ENCODE peak calls at places on chromosomes 5 and 9, in five cellular contexts. One of them, this sample, is unnamed.

GRCh38 chr9:14246951-14247350 is 67.0 kb downstream of the NFIB start:
- DNase-seq in LHCN-M2: no peak
- DNase-seq in fibroblast of pulmonary artery: no peak
- DNase-seq in stimulated activated CD8-positive, alpha-beta memory T cell treated with anti-CD3 and anti-CD28 coated beads, Interleukin-4, amount 100 ng/mL, for 24 hours: no peak
- DNase-seq in Calu3: no peak
- DNase-seq in this sample: no peak

GRCh38 chr5:52767766-52768480 is 19.8 kb upstream of the ITGA1 start:
- DNase-seq in fibroblast of pulmonary artery: no peak
- DNase-seq in LHCN-M2: no peak
- DNase-seq in Calu3: no peak
- DNase-seq in stimulated activated CD8-positive, alpha-beta memory T cell treated with anti-CD3 and anti-CD28 coated beads, Interleukin-4, amount 100 ng/mL, for 24 hours: no peak
- DNase-seq in this sample: no peak

GRCh38 chr9:121499427-121500164 is at the start of gene GGTA1:
- DNase-seq in LHCN-M2: peak
- DNase-seq in fibroblast of pulmonary artery: peak
- DNase-seq in Calu3: peak
- DNase-seq in stimulated activated CD8-positive, alpha-beta memory T cell treated with anti-CD3 and anti-CD28 coated beads, Interleukin-4, amount 100 ng/mL, for 24 hours: no peak
- DNase-seq in this sample: peak

GRCh38 chr9:137008312-137008711 is 11.9 kb upstream of the CLIC3 start:
- DNase-seq in fibroblast of pulmonary artery: no peak
- DNase-seq in stimulated activated CD8-positive, alpha-beta memory T cell treated with anti-CD3 and anti-CD28 coated beads, Interleukin-4, amount 100 ng/mL, for 24 hours: no peak
- DNase-seq in LHCN-M2: no peak
- DNase-seq in Calu3: no peak
- DNase-seq in this sample: no peak

GRCh38 chr5:62732677-62733121 is 154.1 kb downstream of the LRRC70 start:
- DNase-seq in stimulated activated CD8-positive, alpha-beta memory T cell treated with anti-CD3 and anti-CD28 coated beads, Interleukin-4, amount 100 ng/mL, for 24 hours: no peak
- DNase-seq in LHCN-M2: peak
- DNase-seq in fibroblast of pulmonary artery: peak
- DNase-seq in Calu3: no peak
- DNase-seq in this sample: no peak

GRCh38 chr5:107736608-107737007 is 65.9 kb upstream of the EFNA5 start:
- DNase-seq in LHCN-M2: peak
- DNase-seq in Calu3: no peak
- DNase-seq in stimulated activated CD8-positive, alpha-beta memory T cell treated with anti-CD3 and anti-CD28 coated beads, Interleukin-4, amount 100 ng/mL, for 24 hours: no peak
- DNase-seq in fibroblast of pulmonary artery: no peak
- DNase-seq in this sample: no peak

GRCh38 chr9:6471231-6471630 is 58.2 kb downstream of the UHRF2 start:
- DNase-seq in LHCN-M2: no peak
- DNase-seq in stimulated activated CD8-positive, alpha-beta memory T cell treated with anti-CD3 and anti-CD28 coated beads, Interleukin-4, amount 100 ng/mL, for 24 hours: no peak
- DNase-seq in fibroblast of pulmonary artery: no peak
- DNase-seq in Calu3: no peak
- DNase-seq in this sample: no peak

GRCh38 chr5:149228610-149229297 is 42.9 kb upstream of the AFAP1L1 start:
- DNase-seq in fibroblast of pulmonary artery: peak
- DNase-seq in stimulated activated CD8-positive, alpha-beta memory T cell treated with anti-CD3 and anti-CD28 coated beads, Interleukin-4, amount 100 ng/mL, for 24 hours: no peak
- DNase-seq in LHCN-M2: peak
- DNase-seq in Calu3: peak
- DNase-seq in this sample: peak

GRCh38 chr5:74595143-74595915 is 45.2 kb downstream of the ENC1 start:
- DNase-seq in stimulated activated CD8-positive, alpha-beta memory T cell treated with anti-CD3 and anti-CD28 coated beads, Interleukin-4, amount 100 ng/mL, for 24 hours: no peak
- DNase-seq in LHCN-M2: peak
- DNase-seq in fibroblast of pulmonary artery: peak
- DNase-seq in Calu3: peak
- DNase-seq in this sample: peak

GRCh38 chr9:16236326-16236725 is 634.1 kb downstream of the BNC2 start:
- DNase-seq in fibroblast of pulmonary artery: peak
- DNase-seq in Calu3: no peak
- DNase-seq in LHCN-M2: peak
- DNase-seq in stimulated activated CD8-positive, alpha-beta memory T cell treated with anti-CD3 and anti-CD28 coated beads, Interleukin-4, amount 100 ng/mL, for 24 hours: no peak
- DNase-seq in this sample: no peak

GRCh38 chr9:87950296-87950695 is 24.0 kb downstream of the CDK20 start:
- DNase-seq in Calu3: no peak
- DNase-seq in fibroblast of pulmonary artery: no peak
- DNase-seq in LHCN-M2: no peak
- DNase-seq in stimulated activated CD8-positive, alpha-beta memory T cell treated with anti-CD3 and anti-CD28 coated beads, Interleukin-4, amount 100 ng/mL, for 24 hours: no peak
- DNase-seq in this sample: no peak

GRCh38 chr5:79181419-79182022 is 54.4 kb upstream of the JMY start:
- DNase-seq in stimulated activated CD8-positive, alpha-beta memory T cell treated with anti-CD3 and anti-CD28 coated beads, Interleukin-4, amount 100 ng/mL, for 24 hours: no peak
- DNase-seq in fibroblast of pulmonary artery: peak
- DNase-seq in LHCN-M2: no peak
- DNase-seq in Calu3: no peak
- DNase-seq in this sample: no peak

GRCh38 chr5:125181955-125182354 is 435.5 kb upstream of the ZNF608 start:
- DNase-seq in fibroblast of pulmonary artery: no peak
- DNase-seq in stimulated activated CD8-positive, alpha-beta memory T cell treated with anti-CD3 and anti-CD28 coated beads, Interleukin-4, amount 100 ng/mL, for 24 hours: no peak
- DNase-seq in Calu3: no peak
- DNase-seq in LHCN-M2: no peak
- DNase-seq in this sample: no peak

GRCh38 chr9:136617746-136618577 is 44.8 kb upstream of the EGFL7 start:
- DNase-seq in Calu3: no peak
- DNase-seq in LHCN-M2: no peak
- DNase-seq in stimulated activated CD8-positive, alpha-beta memory T cell treated with anti-CD3 and anti-CD28 coated beads, Interleukin-4, amount 100 ng/mL, for 24 hours: no peak
- DNase-seq in fibroblast of pulmonary artery: no peak
- DNase-seq in this sample: no peak

GRCh38 chr5:157475432-157475831 is 15.4 kb downstream of the NIPAL4 start:
- DNase-seq in Calu3: no peak
- DNase-seq in stimulated activated CD8-positive, alpha-beta memory T cell treated with anti-CD3 and anti-CD28 coated beads, Interleukin-4, amount 100 ng/mL, for 24 hours: no peak
- DNase-seq in LHCN-M2: no peak
- DNase-seq in fibroblast of pulmonary artery: no peak
- DNase-seq in this sample: no peak

GRCh38 chr9:81022177-81022576 is 667.2 kb downstream of the TLE1 start:
- DNase-seq in Calu3: no peak
- DNase-seq in LHCN-M2: peak
- DNase-seq in stimulated activated CD8-positive, alpha-beta memory T cell treated with anti-CD3 and anti-CD28 coated beads, Interleukin-4, amount 100 ng/mL, for 24 hours: no peak
- DNase-seq in fibroblast of pulmonary artery: no peak
- DNase-seq in this sample: no peak

GRCh38 chr9:73866451-73866850 is 630.7 kb upstream of the RORB start:
- DNase-seq in LHCN-M2: no peak
- DNase-seq in stimulated activated CD8-positive, alpha-beta memory T cell treated with anti-CD3 and anti-CD28 coated beads, Interleukin-4, amount 100 ng/mL, for 24 hours: no peak
- DNase-seq in fibroblast of pulmonary artery: no peak
- DNase-seq in Calu3: no peak
- DNase-seq in this sample: no peak

GRCh38 chr5:180259260-180259611 is 32.6 kb downstream of the MAPK9 start:
- DNase-seq in Calu3: no peak
- DNase-seq in LHCN-M2: peak
- DNase-seq in fibroblast of pulmonary artery: peak
- DNase-seq in stimulated activated CD8-positive, alpha-beta memory T cell treated with anti-CD3 and anti-CD28 coated beads, Interleukin-4, amount 100 ng/mL, for 24 hours: no peak
- DNase-seq in this sample: no peak

GRCh38 chr5:103849934-103850333 is 287.3 kb upstream of the NUDT12 start:
- DNase-seq in LHCN-M2: peak
- DNase-seq in stimulated activated CD8-positive, alpha-beta memory T cell treated with anti-CD3 and anti-CD28 coated beads, Interleukin-4, amount 100 ng/mL, for 24 hours: no peak
- DNase-seq in Calu3: peak
- DNase-seq in fibroblast of pulmonary artery: peak
- DNase-seq in this sample: no peak

GRCh38 chr5:101531031-101531430 is 627.9 kb upstream of the ST8SIA4 start:
- DNase-seq in LHCN-M2: no peak
- DNase-seq in stimulated activated CD8-positive, alpha-beta memory T cell treated with anti-CD3 and anti-CD28 coated beads, Interleukin-4, amount 100 ng/mL, for 24 hours: no peak
- DNase-seq in Calu3: no peak
- DNase-seq in fibroblast of pulmonary artery: no peak
- DNase-seq in this sample: no peak

GRCh38 chr9:93978498-93978897 is 23.3 kb upstream of the BARX1 start:
- DNase-seq in LHCN-M2: no peak
- DNase-seq in Calu3: no peak
- DNase-seq in fibroblast of pulmonary artery: no peak
- DNase-seq in stimulated activated CD8-positive, alpha-beta memory T cell treated with anti-CD3 and anti-CD28 coated beads, Interleukin-4, amount 100 ng/mL, for 24 hours: no peak
- DNase-seq in this sample: no peak

GRCh38 chr5:132385321-132386105 is 16.0 kb downstream of the SLC22A5 start:
- DNase-seq in LHCN-M2: peak
- DNase-seq in fibroblast of pulmonary artery: peak
- DNase-seq in stimulated activated CD8-positive, alpha-beta memory T cell treated with anti-CD3 and anti-CD28 coated beads, Interleukin-4, amount 100 ng/mL, for 24 hours: peak
- DNase-seq in Calu3: peak
- DNase-seq in this sample: peak

GRCh38 chr9:34328500-34328982 is 527 bp downstream of the KIF24 start:
- DNase-seq in stimulated activated CD8-positive, alpha-beta memory T cell treated with anti-CD3 and anti-CD28 coated beads, Interleukin-4, amount 100 ng/mL, for 24 hours: no peak
- DNase-seq in Calu3: no peak
- DNase-seq in fibroblast of pulmonary artery: peak
- DNase-seq in LHCN-M2: no peak
- DNase-seq in this sample: no peak

GRCh38 chr5:136724161-136724560 is 358.8 kb upstream of the TRPC7 start:
- DNase-seq in stimulated activated CD8-positive, alpha-beta memory T cell treated with anti-CD3 and anti-CD28 coated beads, Interleukin-4, amount 100 ng/mL, for 24 hours: no peak
- DNase-seq in Calu3: peak
- DNase-seq in LHCN-M2: no peak
- DNase-seq in fibroblast of pulmonary artery: no peak
- DNase-seq in this sample: no peak

GRCh38 chr5:72443883-72444282 is 63.3 kb downstream of the ZNF366 start:
- DNase-seq in fibroblast of pulmonary artery: no peak
- DNase-seq in stimulated activated CD8-positive, alpha-beta memory T cell treated with anti-CD3 and anti-CD28 coated beads, Interleukin-4, amount 100 ng/mL, for 24 hours: no peak
- DNase-seq in LHCN-M2: no peak
- DNase-seq in Calu3: no peak
- DNase-seq in this sample: no peak

GRCh38 chr5:1358726-1359025 is 13.8 kb upstream of the CLPTM1L start:
- DNase-seq in stimulated activated CD8-positive, alpha-beta memory T cell treated with anti-CD3 and anti-CD28 coated beads, Interleukin-4, amount 100 ng/mL, for 24 hours: no peak
- DNase-seq in LHCN-M2: no peak
- DNase-seq in fibroblast of pulmonary artery: no peak
- DNase-seq in Calu3: no peak
- DNase-seq in this sample: no peak

GRCh38 chr9:2354216-2354615 is 267.4 kb upstream of the VLDLR start:
- DNase-seq in stimulated activated CD8-positive, alpha-beta memory T cell treated with anti-CD3 and anti-CD28 coated beads, Interleukin-4, amount 100 ng/mL, for 24 hours: no peak
- DNase-seq in fibroblast of pulmonary artery: no peak
- DNase-seq in Calu3: no peak
- DNase-seq in LHCN-M2: no peak
- DNase-seq in this sample: no peak

GRCh38 chr5:10521466-10522223 is 42.2 kb upstream of the ANKRD33B start:
- DNase-seq in stimulated activated CD8-positive, alpha-beta memory T cell treated with anti-CD3 and anti-CD28 coated beads, Interleukin-4, amount 100 ng/mL, for 24 hours: no peak
- DNase-seq in LHCN-M2: no peak
- DNase-seq in fibroblast of pulmonary artery: no peak
- DNase-seq in Calu3: peak
- DNase-seq in this sample: no peak

GRCh38 chr5:5932824-5933223 is 445.5 kb downstream of the MED10 start:
- DNase-seq in stimulated activated CD8-positive, alpha-beta memory T cell treated with anti-CD3 and anti-CD28 coated beads, Interleukin-4, amount 100 ng/mL, for 24 hours: no peak
- DNase-seq in fibroblast of pulmonary artery: no peak
- DNase-seq in LHCN-M2: no peak
- DNase-seq in Calu3: no peak
- DNase-seq in this sample: no peak

GRCh38 chr5:129460951-129461815 is 1.1 kb downstream of the ADAMTS19 start:
- DNase-seq in Calu3: peak
- DNase-seq in stimulated activated CD8-positive, alpha-beta memory T cell treated with anti-CD3 and anti-CD28 coated beads, Interleukin-4, amount 100 ng/mL, for 24 hours: no peak
- DNase-seq in fibroblast of pulmonary artery: peak
- DNase-seq in LHCN-M2: peak
- DNase-seq in this sample: peak

GRCh38 chr9:107807183-107807582 is 317.6 kb upstream of the KLF4 start:
- DNase-seq in fibroblast of pulmonary artery: peak
- DNase-seq in Calu3: no peak
- DNase-seq in stimulated activated CD8-positive, alpha-beta memory T cell treated with anti-CD3 and anti-CD28 coated beads, Interleukin-4, amount 100 ng/mL, for 24 hours: no peak
- DNase-seq in LHCN-M2: peak
- DNase-seq in this sample: no peak

GRCh38 chr5:168891175-168891812 is 312.1 kb upstream of the PANK3 start:
- DNase-seq in Calu3: no peak
- DNase-seq in LHCN-M2: no peak
- DNase-seq in stimulated activated CD8-positive, alpha-beta memory T cell treated with anti-CD3 and anti-CD28 coated beads, Interleukin-4, amount 100 ng/mL, for 24 hours: no peak
- DNase-seq in fibroblast of pulmonary artery: no peak
- DNase-seq in this sample: no peak

This sample was measured in body of pancreas.